ENCODE peak calls at places on chromosomes 2 and 18, in four cellular contexts. One of them, this sample, is unnamed.

GRCh38 chr2:169397697-169398096 is 35.4 kb upstream of the LRP2 start:
- DNase-seq in K562: no peak
- DNase-seq in HepG2: no peak
- DNase-seq in H1: no peak
- DNase-seq in this sample: peak; percentile 5

GRCh38 chr2:166343467-166343866 is 32.3 kb downstream of the SCN9A start:
- DNase-seq in K562: no peak
- DNase-seq in HepG2: no peak
- DNase-seq in H1: no peak
- DNase-seq in this sample: no peak

GRCh38 chr2:113084249-113085000 is 16.7 kb downstream of the IL1F10 start:
- DNase-seq in K562: no peak
- DNase-seq in HepG2: no peak
- DNase-seq in H1: no peak
- DNase-seq in this sample: no peak

GRCh38 chr2:186959486-186959885 is 110.5 kb upstream of the ZSWIM2 start:
- DNase-seq in K562: no peak
- DNase-seq in HepG2: no peak
- DNase-seq in H1: no peak
- DNase-seq in this sample: no peak

GRCh38 chr2:96591054-96591453 is 47.1 kb downstream of the KANSL3 start:
- DNase-seq in K562: no peak
- DNase-seq in HepG2: no peak
- DNase-seq in H1: no peak
- DNase-seq in this sample: no peak

GRCh38 chr2:101803128-101803527 is 105.6 kb downstream of the MAP4K4 start:
- DNase-seq in K562: no peak
- DNase-seq in HepG2: peak; percentile 79
- DNase-seq in H1: no peak
- DNase-seq in this sample: no peak

GRCh38 chr2:63424329-63425078 is 163.8 kb downstream of the WDPCP start:
- DNase-seq in K562: peak; percentile 52
- DNase-seq in HepG2: peak; percentile 62
- DNase-seq in H1: peak; percentile 19
- DNase-seq in this sample: peak; percentile 9

GRCh38 chr18:59778434-59778833 is 81.2 kb upstream of the CCBE1 start:
- DNase-seq in K562: no peak
- DNase-seq in HepG2: no peak
- DNase-seq in H1: no peak
- DNase-seq in this sample: no peak

GRCh38 chr2:39488450-39488849 is 51.4 kb upstream of the MAP4K3 start:
- DNase-seq in K562: no peak
- DNase-seq in HepG2: peak; percentile 83
- DNase-seq in H1: no peak
- DNase-seq in this sample: no peak

GRCh38 chr2:53018830-53019425 is 748.7 kb upstream of the CHAC2 start:
- DNase-seq in K562: no peak
- DNase-seq in HepG2: no peak
- DNase-seq in H1: no peak
- DNase-seq in this sample: peak; percentile 6

GRCh38 chr2:99337931-99338580 is 867 bp downstream of the EIF5B start:
- DNase-seq in K562: no peak
- DNase-seq in HepG2: peak; percentile 16
- DNase-seq in H1: no peak
- DNase-seq in this sample: peak; percentile 10

GRCh38 chr2:10733584-10733958 is 12.1 kb downstream of the ATP6V1C2 start:
- DNase-seq in K562: peak; percentile 7
- DNase-seq in HepG2: no peak
- DNase-seq in H1: no peak
- DNase-seq in this sample: no peak

GRCh38 chr2:230864605-230865323 is at the start of gene ITM2C:
- DNase-seq in K562: peak; percentile 90
- DNase-seq in HepG2: peak; percentile 59
- DNase-seq in H1: no peak
- DNase-seq in this sample: peak; percentile 65

GRCh38 chr2:54471221-54471711 is 15.1 kb downstream of the SPTBN1 start:
- DNase-seq in K562: no peak
- DNase-seq in HepG2: peak; percentile 90
- DNase-seq in H1: no peak
- DNase-seq in this sample: peak; percentile 38

GRCh38 chr2:43539991-43540860 is 55.6 kb downstream of the THADA start:
- DNase-seq in K562: no peak
- DNase-seq in HepG2: no peak
- DNase-seq in H1: no peak
- DNase-seq in this sample: peak; percentile 66

GRCh38 chr2:88824951-88825350 is 133.5 kb downstream of the RPIA start:
- DNase-seq in K562: no peak
- DNase-seq in HepG2: no peak
- DNase-seq in H1: no peak
- DNase-seq in this sample: no peak

DNA sequence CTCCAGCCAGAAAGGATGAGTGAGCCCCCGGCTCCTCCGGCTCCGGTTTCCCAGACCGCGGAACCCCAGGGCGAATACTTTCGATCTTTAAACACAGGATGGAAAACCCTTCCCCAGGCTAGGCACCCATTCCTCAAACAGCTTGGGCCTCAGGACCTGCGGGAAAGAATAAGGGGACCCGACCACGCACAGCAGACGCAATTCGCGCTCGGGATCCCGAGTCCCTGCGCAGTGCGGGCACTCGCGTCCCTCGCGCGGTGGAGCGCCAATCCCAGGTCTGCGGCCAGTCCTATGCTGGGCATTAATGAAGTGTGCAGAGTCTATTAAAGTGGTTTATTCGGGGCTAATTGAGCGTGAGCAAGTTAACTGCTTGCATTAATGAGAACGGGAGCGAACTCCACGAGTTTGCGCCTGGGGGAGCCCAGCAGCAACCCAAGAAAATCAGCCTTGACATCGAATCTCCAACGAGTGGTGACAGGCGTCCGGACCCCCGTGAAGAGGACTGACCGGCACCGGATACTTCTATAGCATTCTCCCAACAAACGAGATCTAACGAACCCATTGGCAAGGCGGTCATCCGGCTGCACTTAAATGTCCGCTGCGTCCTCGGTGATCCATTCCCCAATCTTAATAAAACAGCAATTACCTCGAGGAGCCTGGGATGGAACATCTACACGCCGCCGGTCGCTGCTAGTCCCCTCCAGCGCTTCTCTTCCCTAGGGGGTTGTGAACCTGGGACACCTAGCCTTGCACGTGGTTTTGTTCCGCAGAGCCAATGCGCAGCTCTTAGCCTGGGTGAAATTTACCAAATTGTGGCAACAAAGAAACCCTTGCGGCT is 1.7 kb downstream of the OSR1 start:
- DNase-seq in K562: no peak
- DNase-seq in HepG2: no peak
- DNase-seq in H1: no peak
- DNase-seq in this sample: no peak
- TF ChIP-seq RNF2 in K562: no peak
- TF ChIP-seq RNF2 in HepG2: no peak
- TF ChIP-seq RNF2 in H1: peak; percentile 94
- TF ChIP-seq RNF2 in this sample: no peak

GRCh38 chr2:71498261-71498701 is 44.9 kb downstream of the DYSF start:
- DNase-seq in K562: no peak
- DNase-seq in HepG2: peak; percentile 37
- DNase-seq in H1: no peak
- DNase-seq in this sample: peak; percentile 25

GRCh38 chr2:71494091-71494490 is 40.7 kb downstream of the DYSF start:
- DNase-seq in K562: no peak
- DNase-seq in HepG2: no peak
- DNase-seq in H1: no peak
- DNase-seq in this sample: no peak

GRCh38 chr2:71494523-71495155 is 41.3 kb downstream of the DYSF start:
- DNase-seq in K562: no peak
- DNase-seq in HepG2: no peak
- DNase-seq in H1: no peak
- DNase-seq in this sample: no peak

GRCh38 chr2:71499691-71500090 is 46.3 kb downstream of the DYSF start:
- DNase-seq in K562: no peak
- DNase-seq in HepG2: no peak
- DNase-seq in H1: no peak
- DNase-seq in this sample: no peak

GRCh38 chr2:71496156-71496770 is 42.9 kb downstream of the DYSF start:
- DNase-seq in K562: no peak
- DNase-seq in HepG2: no peak
- DNase-seq in H1: no peak
- DNase-seq in this sample: no peak
- TF ChIP-seq RNF2 in K562: no peak
- TF ChIP-seq RNF2 in HepG2: no peak
- TF ChIP-seq RNF2 in H1: no peak
- TF ChIP-seq RNF2 in this sample: no peak

GRCh38 chr18:50091495-50092249 is 103.3 kb downstream of the MYO5B start:
- DNase-seq in K562: no peak
- DNase-seq in HepG2: no peak
- DNase-seq in H1: no peak
- DNase-seq in this sample: no peak
- TF ChIP-seq RNF2 in K562: no peak
- TF ChIP-seq RNF2 in HepG2: no peak
- TF ChIP-seq RNF2 in H1: no peak
- TF ChIP-seq RNF2 in this sample: no peak

DNA sequence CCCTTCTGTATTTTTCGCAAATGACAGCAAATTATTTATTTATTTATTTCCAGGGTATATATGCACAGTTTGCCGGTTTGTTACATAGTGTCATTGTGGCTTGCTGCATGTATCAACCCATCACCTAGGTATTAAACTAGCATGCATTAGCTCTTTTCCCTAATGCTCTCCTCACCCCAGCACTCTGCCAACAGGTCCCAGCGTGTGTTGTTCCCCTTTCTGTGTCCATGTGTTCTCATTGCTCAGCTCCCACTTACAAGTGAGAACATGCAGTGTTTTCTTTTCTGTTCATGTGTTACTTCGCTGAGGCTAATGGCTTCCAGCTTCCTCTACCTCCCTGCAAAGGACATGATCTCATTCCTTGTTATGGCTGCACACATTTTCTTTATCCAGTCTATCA is 592.3 kb downstream of the TRIB2 start:
- DNase-seq in K562: no peak
- DNase-seq in HepG2: no peak
- DNase-seq in H1: no peak
- DNase-seq in this sample: no peak
- TF ChIP-seq RNF2 in K562: no peak
- TF ChIP-seq RNF2 in HepG2: no peak
- TF ChIP-seq RNF2 in H1: no peak
- TF ChIP-seq RNF2 in this sample: no peak

GRCh38 chr2:139600166-139600565 is 820.0 kb upstream of the NXPH2 start:
- DNase-seq in K562: no peak
- DNase-seq in HepG2: no peak
- DNase-seq in H1: no peak
- DNase-seq in this sample: no peak

GRCh38 chr2:139609109-139609508 is 828.9 kb upstream of the NXPH2 start:
- DNase-seq in K562: no peak
- DNase-seq in HepG2: no peak
- DNase-seq in H1: no peak
- DNase-seq in this sample: no peak

DNA sequence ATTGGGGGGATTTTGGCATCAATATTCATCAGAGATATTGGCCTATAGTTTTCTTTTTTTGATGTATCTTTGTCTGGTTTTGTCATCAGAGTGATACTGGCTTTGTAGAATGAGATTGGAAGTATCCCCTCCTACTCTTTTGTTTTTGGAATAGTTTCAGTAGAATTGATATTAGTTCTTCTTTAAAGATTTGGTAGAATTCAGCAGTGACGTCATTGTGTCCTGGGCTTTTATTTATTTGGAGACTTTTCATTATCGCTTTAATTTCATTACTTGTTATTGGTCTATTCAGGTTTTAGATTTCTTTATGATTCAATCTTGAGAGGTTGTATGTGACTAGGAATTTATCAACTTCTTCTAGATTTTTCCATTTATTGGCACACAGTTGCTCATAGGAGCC is 825.5 kb upstream of the NXPH2 start:
- DNase-seq in K562: no peak
- DNase-seq in HepG2: no peak
- DNase-seq in H1: no peak
- DNase-seq in this sample: no peak
- TF ChIP-seq RNF2 in K562: no peak
- TF ChIP-seq RNF2 in HepG2: no peak
- TF ChIP-seq RNF2 in H1: no peak
- TF ChIP-seq RNF2 in this sample: no peak

GRCh38 chr2:129255610-129256313 is 723.7 kb upstream of the RAB6C start:
- DNase-seq in K562: no peak
- DNase-seq in HepG2: no peak
- DNase-seq in H1: no peak
- DNase-seq in this sample: no peak
- TF ChIP-seq RNF2 in K562: no peak
- TF ChIP-seq RNF2 in HepG2: no peak
- TF ChIP-seq RNF2 in H1: no peak
- TF ChIP-seq RNF2 in this sample: no peak

GRCh38 chr2:240913810-240914644 is 7.9 kb downstream of the CROCC2 start:
- DNase-seq in K562: peak; percentile 78
- DNase-seq in HepG2: peak; percentile 43
- DNase-seq in H1: peak; percentile 34
- DNase-seq in this sample: peak; percentile 53

GRCh38 chr2:240914645-240915525 is 8.7 kb downstream of the CROCC2 start:
- DNase-seq in K562: no peak
- DNase-seq in HepG2: no peak
- DNase-seq in H1: no peak
- DNase-seq in this sample: no peak

GRCh38 chr2:240915526-240916335 is 9.6 kb downstream of the CROCC2 start:
- DNase-seq in K562: no peak
- DNase-seq in HepG2: no peak
- DNase-seq in H1: no peak
- DNase-seq in this sample: no peak

GRCh38 chr2:240911641-240912265 is 5.6 kb downstream of the CROCC2 start:
- DNase-seq in K562: no peak
- DNase-seq in HepG2: no peak
- DNase-seq in H1: no peak
- DNase-seq in this sample: no peak

DNA sequence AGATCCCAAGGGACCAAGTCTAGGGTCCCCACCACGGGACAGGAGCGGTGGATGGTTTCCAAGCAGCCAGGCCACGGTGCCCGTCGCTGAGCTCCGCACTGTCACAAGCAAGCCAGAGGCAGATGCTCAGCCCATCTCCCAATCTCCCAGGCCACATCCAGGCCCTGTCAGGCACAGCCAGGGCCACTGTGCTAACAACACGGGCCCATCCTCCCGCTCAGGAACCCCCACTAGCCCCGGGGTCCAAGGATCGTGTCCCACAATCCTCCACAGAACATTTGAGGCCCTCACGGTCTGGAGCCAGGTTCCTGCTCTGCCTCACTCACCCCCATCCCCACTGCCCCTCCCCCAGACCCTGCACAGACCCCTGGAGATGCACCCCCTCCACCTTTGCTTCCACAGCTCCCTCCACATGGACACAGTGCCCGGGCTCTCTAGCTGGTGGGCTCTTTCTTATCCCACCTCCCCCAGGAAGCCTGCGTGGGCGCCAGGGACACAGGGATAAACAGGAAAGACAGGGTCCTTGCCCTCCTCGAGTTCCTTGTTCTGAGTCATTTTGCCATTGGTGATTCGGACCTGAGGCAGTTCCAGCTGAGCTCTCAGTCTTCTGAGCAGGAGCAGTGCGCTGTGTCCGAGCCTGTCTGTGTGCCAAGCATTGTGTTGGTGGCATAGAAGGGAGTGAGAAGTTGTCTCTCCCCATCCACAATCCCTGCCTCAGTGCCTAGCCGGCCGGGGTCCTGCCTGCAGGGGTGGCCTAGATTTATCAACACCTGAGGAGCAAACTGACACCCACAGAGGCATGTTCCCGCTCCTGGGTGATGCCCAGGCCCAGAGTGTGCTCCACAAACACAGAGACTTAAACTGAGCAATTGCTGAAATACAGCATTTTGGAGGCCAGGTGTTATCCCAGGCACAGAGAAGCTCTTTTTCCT is 7.0 kb downstream of the CROCC2 start:
- DNase-seq in K562: no peak
- DNase-seq in HepG2: no peak
- DNase-seq in H1: no peak
- DNase-seq in this sample: no peak
- TF ChIP-seq RNF2 in K562: no peak
- TF ChIP-seq RNF2 in HepG2: no peak
- TF ChIP-seq RNF2 in H1: no peak
- TF ChIP-seq RNF2 in this sample: no peak

This sample was measured in A549.